ENCODE peak calls at places on chromosomes 13 and 19, in four cellular contexts. L is tibial artery, O is cardiac muscle cell, D is dorsolateral prefrontal cortex. V is an unnamed sample.

GRCh38 chr19:36488816-36489138 is 584 bp downstream of the ZNF566 start:
- DNase-seq in L (peak), D (peak), O (peak), V (peak)

GRCh38 chr13:47076536-47076935 is 179.7 kb upstream of the HTR2A start:
- DNase-seq in L (no peak), O (no peak), D (no peak), V (no peak)

GRCh38 chr13:28719227-28719562 is 425 bp upstream of the SLC46A3 start:
- DNase-seq in D (no peak), L (no peak), O (no peak), V (no peak)

GRCh38 chr19:1882089-1882785 is 3.1 kb downstream of the ABHD17A start:
- DNase-seq in O (peak), L (no peak), D (no peak), V (no peak)

GRCh38 chr13:84136582-84136981 is 254.3 kb upstream of the SLITRK1 start:
- DNase-seq in O (no peak), D (no peak), L (no peak), V (no peak)

GRCh38 chr13:67078062-67078461 is 152.1 kb downstream of the PCDH9 start:
- DNase-seq in D (no peak), L (no peak), O (no peak), V (no peak)

GRCh38 chr19:10418281-10419199 is 1.8 kb upstream of the PDE4A start:
- DNase-seq in D (no peak), L (no peak), O (peak), V (no peak)

GRCh38 chr13:40776681-40777165 is 5.7 kb upstream of the MRPS31 start:
- DNase-seq in L (no peak), O (no peak), D (no peak), V (no peak)

GRCh38 chr13:20492641-20493040 is 33.0 kb downstream of the CRYL1 start:
- DNase-seq in D (no peak), L (no peak), O (peak), V (peak)

GRCh38 chr19:42250666-42251531 is 4.0 kb downstream of the ERF start:
- DNase-seq in L (no peak), D (no peak), O (no peak), V (no peak)

GRCh38 chr19:6610934-6611370 is 20.0 kb upstream of the CD70 start:
- DNase-seq in O (no peak), D (no peak), L (no peak), V (no peak)

GRCh38 chr13:82713681-82714405 is 1168.4 kb downstream of the SLITRK1 start:
- DNase-seq in O (no peak), L (no peak), D (no peak), V (no peak)

GRCh38 chr13:110944121-110944967 is 29.5 kb upstream of the ANKRD10 start:
- DNase-seq in D (no peak), O (peak), L (no peak), V (peak)

GRCh38 chr19:58513213-58513693 is 1.5 kb upstream of the SLC27A5 start:
- DNase-seq in D (no peak), O (no peak), L (no peak), V (no peak)

GRCh38 chr19:56309511-56310185 is 5.0 kb downstream of the ZSCAN5A start:
- DNase-seq in L (no peak), O (peak), D (no peak), V (peak)

GRCh38 chr19:35784401-35785086 is 9.2 kb downstream of the ARHGAP33 start:
- DNase-seq in D (no peak), O (peak), L (no peak), V (no peak)

GRCh38 chr13:36453518-36453917 is 21.2 kb downstream of the CCNA1 start:
- DNase-seq in L (no peak), O (peak), D (no peak), V (no peak)

GRCh38 chr13:113782472-113782871 is 23.4 kb downstream of the TMEM255B start:
- DNase-seq in D (no peak), L (no peak), O (no peak), V (no peak)

GRCh38 chr19:42553292-42554045 is 25.2 kb upstream of the CEACAM1 start:
- DNase-seq in L (no peak), D (no peak), O (no peak), V (no peak)

GRCh38 chr13:62294210-62294609 is 878.6 kb upstream of the PCDH20 start:
- DNase-seq in D (no peak), L (no peak), O (no peak), V (no peak)

GRCh38 chr19:16262618-16263017 is 62.0 kb upstream of the KLF2 start:
- DNase-seq in O (peak), D (no peak), L (no peak), V (no peak)

GRCh38 chr19:10124429-10124828 is 4.7 kb upstream of the EIF3G start:
- DNase-seq in O (no peak), D (no peak), L (no peak), V (no peak)

GRCh38 chr13:25963681-25964080 is 88.1 kb downstream of the SHISA2 start:
- DNase-seq in O (no peak), L (no peak), D (no peak), V (no peak)

GRCh38 chr13:25502551-25502950 is 130.8 kb downstream of the ATP8A2 start:
- DNase-seq in D (no peak), L (no peak), O (no peak), V (no peak)

DNA sequence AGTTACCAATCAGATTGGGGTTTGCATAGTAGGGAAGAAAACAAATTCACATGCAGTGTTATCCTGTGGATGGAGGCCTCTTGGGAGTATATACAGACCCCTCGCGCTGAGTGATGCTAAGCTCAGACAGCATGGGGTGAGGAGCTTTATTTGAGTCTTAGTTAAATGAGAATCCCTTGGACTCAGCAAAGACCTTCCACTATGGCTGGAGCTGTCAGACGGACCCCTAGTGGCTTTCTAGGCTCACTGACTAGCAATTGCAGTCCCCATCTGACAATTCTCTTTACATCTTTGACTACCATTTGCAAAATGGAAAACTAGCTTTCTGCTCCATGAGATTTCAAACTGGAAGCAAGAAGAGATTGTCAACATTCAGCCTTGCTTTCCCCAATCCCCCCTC is 90.4 kb downstream of the STOML3 start:
- DNase-seq in D (no peak), L (no peak), O (peak), V (no peak)
- TF ChIP-seq CTCF in D (no peak), L (no peak), O (peak), V (no peak)

GRCh38 chr19:38556521-38557174 is 61.1 kb downstream of the MAP4K1 start:
- DNase-seq in L (no peak), D (no peak), O (no peak), V (peak)
- TF ChIP-seq CTCF in L (no peak), D (no peak), O (peak), V (no peak)

GRCh38 chr13:33009019-33009418 is 7.2 kb upstream of the KL start:
- DNase-seq in L (no peak), O (no peak), D (no peak), V (no peak)

GRCh38 chr13:33007237-33007636 is 9.0 kb upstream of the KL start:
- DNase-seq in L (no peak), O (no peak), D (no peak), V (no peak)

GRCh38 chr13:33004454-33004853 is 11.8 kb upstream of the KL start:
- DNase-seq in O (no peak), L (peak), D (no peak), V (no peak)

GRCh38 chr13:33007950-33008349 is 8.3 kb upstream of the KL start:
- DNase-seq in D (no peak), L (no peak), O (no peak), V (no peak)

GRCh38 chr13:33006646-33007045 is 9.6 kb upstream of the KL start:
- DNase-seq in L (no peak), O (no peak), D (no peak), V (no peak)
- TF ChIP-seq CTCF in L (no peak), O (no peak), D (no peak), V (no peak)

DNA sequence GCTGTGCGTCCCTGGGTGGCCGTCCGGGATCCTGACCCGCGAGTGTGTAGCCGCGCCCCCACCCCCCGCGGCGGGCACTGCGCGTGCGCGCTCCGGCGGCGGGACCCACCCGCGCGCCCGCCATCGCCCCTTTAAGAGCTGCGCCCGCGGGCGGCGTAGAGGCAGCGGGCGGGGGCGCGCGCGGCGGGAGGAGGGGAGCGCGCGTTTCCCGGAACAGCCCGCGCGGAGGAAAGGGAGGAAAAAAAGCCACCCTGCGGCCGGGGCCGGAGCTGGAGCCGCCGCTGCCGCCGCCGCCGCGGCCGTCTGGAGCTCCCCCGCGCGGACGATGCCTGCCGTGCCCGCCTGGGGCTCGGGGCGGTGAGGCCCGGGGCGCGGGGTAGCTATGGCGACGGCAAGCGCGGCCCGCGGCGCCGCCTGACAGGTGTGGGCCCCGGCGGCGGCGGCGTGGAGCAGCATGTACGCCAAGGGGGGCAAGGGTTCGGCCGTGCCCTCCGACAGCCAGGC is at the start of gene SSBP4:
- DNase-seq in O (peak), L (peak), D (peak), V (peak)
- TF ChIP-seq CTCF in O (no peak), L (peak), D (no peak), V (no peak)

GRCh38 chr13:77811981-77812380 is 106.7 kb downstream of the EDNRB start:
- DNase-seq in O (no peak), L (no peak), D (no peak), V (no peak)

GRCh38 chr13:77815330-77815729 is 103.3 kb downstream of the EDNRB start:
- DNase-seq in L (no peak), D (no peak), O (no peak), V (no peak)

GRCh38 chr13:77810891-77811290 is 107.7 kb downstream of the EDNRB start:
- DNase-seq in O (no peak), D (no peak), L (no peak), V (no peak)

GRCh38 chr13:77810430-77810829 is 108.2 kb downstream of the EDNRB start:
- DNase-seq in D (no peak), L (no peak), O (peak), V (no peak)
- TF ChIP-seq CTCF in D (no peak), L (peak), O (no peak), V (no peak)

GRCh38 chr13:88068975-88069374 is 397.8 kb downstream of the SLITRK5 start:
- DNase-seq in L (no peak), O (peak), D (no peak), V (no peak)
- TF ChIP-seq CTCF in L (no peak), O (no peak), D (no peak), V (no peak)

GRCh38 chr13:98133949-98134348 is 8.9 kb upstream of the FARP1 start:
- DNase-seq in L (no peak), D (no peak), O (no peak), V (no peak)

GRCh38 chr13:98134901-98135300 is 8.0 kb upstream of the FARP1 start:
- DNase-seq in O (no peak), L (no peak), D (no peak), V (no peak)

DNA sequence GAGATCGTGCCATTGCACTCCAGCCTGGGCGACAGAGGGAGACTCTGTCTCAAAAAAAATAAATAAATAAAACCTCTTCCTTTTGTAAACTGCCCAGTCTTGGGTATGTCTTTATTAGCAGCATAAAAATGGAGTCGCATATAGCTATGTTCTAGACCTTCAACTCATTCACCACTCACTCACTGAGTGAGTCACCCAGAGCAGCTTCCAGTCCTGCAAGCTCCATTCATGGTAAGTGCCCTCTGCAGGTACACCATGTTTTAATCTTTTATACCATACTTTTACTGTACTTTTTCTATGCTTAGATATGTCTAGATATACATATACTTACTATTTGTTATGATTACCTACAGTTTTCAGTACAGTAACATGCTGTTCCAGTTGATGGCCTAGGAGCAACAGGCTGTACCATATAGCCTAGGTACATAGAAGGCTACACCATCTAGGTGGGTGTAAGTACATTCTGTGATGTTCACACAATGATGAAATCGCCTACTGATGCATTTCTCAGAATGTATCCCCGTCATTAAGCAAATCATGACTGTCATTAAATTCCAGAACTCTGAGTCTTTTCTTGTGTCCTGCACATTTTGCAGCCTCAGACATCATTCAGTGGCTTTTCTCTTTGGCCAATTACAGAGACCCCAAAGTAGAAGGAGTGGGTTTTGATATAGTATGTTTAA is 13.7 kb upstream of the FARP1 start:
- DNase-seq in O (no peak), D (no peak), L (no peak), V (no peak)
- TF ChIP-seq CTCF in O (no peak), D (no peak), L (no peak), V (no peak)

DNA sequence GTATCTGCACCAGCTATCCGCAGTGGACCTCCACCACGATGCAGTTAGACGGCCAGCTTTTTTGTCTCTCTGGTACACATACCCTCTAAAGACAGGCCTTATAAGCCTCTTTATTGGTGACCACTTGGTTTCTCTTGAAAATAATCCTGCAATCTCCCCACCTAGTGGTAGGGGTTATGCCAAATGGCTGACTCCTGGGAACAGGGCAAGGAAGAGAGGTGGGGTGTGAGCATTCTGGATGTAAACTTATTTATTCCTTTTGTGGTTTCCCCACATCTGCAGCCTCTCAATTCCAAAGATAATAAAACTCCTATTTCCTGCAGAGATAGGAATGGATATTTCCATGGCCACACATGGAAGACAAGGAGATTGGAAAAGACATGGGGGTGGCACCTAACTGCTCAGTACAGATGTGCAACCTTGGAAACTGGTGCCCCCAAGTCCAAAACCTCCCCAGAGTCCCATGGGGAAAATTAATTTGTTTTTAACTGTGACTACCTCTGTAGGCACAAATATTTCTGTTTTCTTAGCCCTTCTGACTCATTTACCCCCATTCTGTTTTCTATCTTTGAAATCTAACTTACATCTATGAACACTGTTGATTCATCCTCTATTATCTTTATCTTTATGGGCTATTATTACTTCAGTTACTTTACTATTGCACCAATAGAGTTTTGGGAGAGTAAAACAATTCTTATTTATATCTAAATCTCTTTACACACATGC is 112.7 kb upstream of the TSHZ3 start:
- DNase-seq in D (no peak), L (no peak), O (no peak), V (no peak)
- TF ChIP-seq CTCF in D (no peak), L (no peak), O (peak), V (no peak)

DNA sequence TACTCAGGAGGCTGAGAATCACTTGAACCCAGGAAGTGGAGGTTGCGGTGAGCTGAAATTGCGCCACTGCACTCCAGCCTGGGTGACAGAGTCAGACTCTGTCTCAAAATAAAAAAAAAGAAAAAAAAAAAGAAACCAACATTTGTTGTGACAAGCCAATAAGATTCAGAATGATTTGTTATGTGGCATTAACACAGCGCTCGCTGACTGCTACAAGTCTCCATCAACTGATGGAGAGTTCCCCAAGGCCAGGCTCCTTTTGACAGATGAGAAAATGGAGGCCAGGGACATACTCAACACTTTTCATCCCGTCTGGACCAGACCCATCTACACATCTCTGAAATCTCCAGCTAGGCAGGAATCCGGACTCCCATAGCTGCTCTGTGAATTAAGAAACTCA is 48.7 kb upstream of the PTPRS start:
- DNase-seq in L (no peak), D (no peak), O (no peak), V (no peak)
- TF ChIP-seq CTCF in L (no peak), D (no peak), O (no peak), V (no peak)